ENCODE peak calls at places on chromosome 4, in six cellular contexts. I is NCI-H510A; Y is HEK293T; N is stimulated activated naive B cell treated with anti-CD40 and anti-IgM and Interleukin-4, amounts not matched to agents 10 μg/mL and 1 μg/mL and 100 μg/mL, for 72 hours; U is aorta; W is nucleus accumbens. P is an unnamed sample.

GRCh38 chr4:55398461-55398860 is 2.7 kb downstream of the TMEM165 start:
- DNase-seq in U (no peak), N (no peak), Y (no peak), W (no peak), I (no peak), P (no peak)

GRCh38 chr4:173367285-173367684 is 3.5 kb upstream of the SAP30 start:
- DNase-seq in N (no peak), U (no peak), Y (no peak), W (no peak), I (no peak), P (no peak)

GRCh38 chr4:67678612-67679011 is 22.3 kb downstream of the UBA6 start:
- DNase-seq in Y (no peak), W (no peak), I (no peak), N (no peak), U (no peak), P (no peak)

GRCh38 chr4:90030953-90031352 is 96.2 kb upstream of the CCSER1 start:
- DNase-seq in U (no peak), N (no peak), W (no peak), Y (peak), I (no peak), P (no peak)

GRCh38 chr4:109916003-109916399 is 3.3 kb downstream of the EGF start:
- DNase-seq in W (no peak), U (no peak), Y (no peak), I (no peak), N (no peak), P (no peak)

GRCh38 chr4:104500452-104500851 is 5.8 kb upstream of the CXXC4 start:
- DNase-seq in Y (no peak), N (no peak), W (no peak), U (no peak), I (no peak), P (no peak)

GRCh38 chr4:7766086-7766485 is 173.6 kb downstream of the AFAP1 start:
- DNase-seq in U (peak), I (no peak), N (no peak), W (no peak), Y (no peak), P (no peak)

GRCh38 chr4:37243722-37244582 is 591 bp upstream of the NWD2 start:
- DNase-seq in N (no peak), I (peak), Y (peak), U (no peak), W (no peak), P (no peak)

GRCh38 chr4:187309456-187309855 is 585.8 kb upstream of the FAT1 start:
- DNase-seq in Y (no peak), N (no peak), I (no peak), W (no peak), U (no peak), P (no peak)

P was measured in GM12864.